ENCODE peak calls at places on chromosomes 4 and X, in four cellular contexts. N is dermis blood vessel endothelial cell; E is CD8-positive, alpha-beta T cell; K is SJCRH30. H is an unnamed sample.

GRCh38 chr4:75985116-75985515 is 5.6 kb downstream of the SDAD1 start:
- DNase-seq in E (no peak), N (peak; percentile 13), K (no peak), H (no peak)

GRCh38 chr4:3657917-3658913 is 108.0 kb upstream of the ADRA2C start:
- DNase-seq in N (no peak), K (peak; percentile 24), E (no peak), H (no peak)

GRCh38 chr4:15961778-15962510 is 1.0 kb downstream of the FGFBP2 start:
- DNase-seq in N (no peak), E (peak; percentile 37), K (peak; percentile 64), H (no peak)

GRCh38 chr4:40731792-40732245 is 17.9 kb upstream of the NSUN7 start:
- DNase-seq in K (peak; percentile 66), N (peak; percentile 71), E (no peak), H (no peak)

GRCh38 chr4:143085224-143085623 is 99.5 kb upstream of the USP38 start:
- DNase-seq in N (peak; percentile 2), K (peak; percentile 35), E (no peak), H (no peak)

GRCh38 chr4:76179398-76180318 is 31.5 kb upstream of the NUP54 start:
- DNase-seq in K (peak; percentile 93), N (peak; percentile 93), E (peak; percentile 82), H (peak; percentile 47)

GRCh38 chr4:181909368-181909767 is 333.8 kb upstream of the TENM3 start:
- DNase-seq in E (no peak), K (peak; percentile 9), N (no peak), H (no peak)

GRCh38 chrX:74506310-74507115 is 85.2 kb downstream of the SLC16A2 start:
- DNase-seq in K (no peak), N (no peak), E (no peak), H (no peak)

GRCh38 chr4:6071959-6072720 is 53.9 kb upstream of the C4orf50 start:
- DNase-seq in E (no peak), N (no peak), K (no peak), H (no peak)

GRCh38 chrX:109270580-109271484 is 211.1 kb downstream of the GUCY2F start:
- DNase-seq in E (no peak), N (no peak), K (peak; percentile 5), H (no peak)

GRCh38 chr4:6992728-6993655 is 50.2 kb upstream of the TADA2B start:
- DNase-seq in E (no peak), N (no peak), K (no peak), H (no peak)

GRCh38 chr4:72505314-72505744 is 63.7 kb downstream of the ADAMTS3 start:
- DNase-seq in E (no peak), K (peak; percentile 81), N (peak; percentile 64), H (peak; percentile 20)

GRCh38 chr4:163048447-163048846 is 118.2 kb downstream of the NAF1 start:
- DNase-seq in E (no peak), N (peak; percentile 44), K (peak; percentile 42), H (no peak)

GRCh38 chr4:153788419-153789276 is at the start of gene SFRP2:
- DNase-seq in N (peak; percentile 10), E (no peak), K (no peak), H (no peak)

GRCh38 chrX:24619647-24620046 is 27.5 kb downstream of the PCYT1B start:
- DNase-seq in E (no peak), N (no peak), K (peak; percentile 70), H (no peak)

GRCh38 chrX:129600981-129601424 is 53.8 kb downstream of the APLN start:
- DNase-seq in E (peak; percentile 14), K (peak; percentile 41), N (peak; percentile 49), H (no peak)

GRCh38 chr4:55830048-55830447 is 10.5 kb downstream of the EXOC1L start:
- DNase-seq in N (no peak), K (no peak), E (no peak), H (no peak)

GRCh38 chrX:133674726-133675470 is 259.6 kb upstream of the GPC4 start:
- DNase-seq in N (no peak), K (no peak), E (no peak), H (no peak)

GRCh38 chr4:7135389-7135746 is 57.0 kb upstream of the SORCS2 start:
- DNase-seq in E (no peak), K (peak; percentile 78), N (no peak), H (no peak)

GRCh38 chr4:16104520-16104919 is 20.7 kb upstream of the PROM1 start:
- DNase-seq in N (no peak), K (no peak), E (no peak), H (no peak)

GRCh38 chr4:125389713-125390112 is 75.0 kb downstream of the FAT4 start:
- DNase-seq in K (peak; percentile 33), E (no peak), N (peak; percentile 84), H (no peak)

GRCh38 chr4:37381040-37381668 is 136.6 kb downstream of the NWD2 start:
- DNase-seq in E (no peak), N (no peak), K (no peak), H (no peak)

GRCh38 chr4:153326513-153326912 is 18.0 kb upstream of the MND1 start:
- DNase-seq in K (no peak), E (no peak), N (peak; percentile 11), H (no peak)

GRCh38 chr4:182537031-182537617 is 293.9 kb downstream of the TENM3 start:
- DNase-seq in K (no peak), E (no peak), N (no peak), H (no peak)

GRCh38 chrX:134484039-134484438 is 24.1 kb downstream of the HPRT1 start:
- DNase-seq in E (no peak), N (peak; percentile 72), K (peak; percentile 69), H (no peak)

GRCh38 chr4:123449780-123450179 is 53.2 kb downstream of the SPRY1 start:
- DNase-seq in N (peak; percentile 34), K (peak; percentile 40), E (no peak), H (peak; percentile 4)

GRCh38 chr4:154399259-154399974 is 92.2 kb downstream of the DCHS2 start:
- DNase-seq in K (peak; percentile 29), N (no peak), E (no peak), H (no peak)

GRCh38 chr4:172726001-172726423 is 442.6 kb upstream of the GALNT7 start:
- DNase-seq in N (no peak), E (no peak), K (no peak), H (no peak)

GRCh38 chr4:152169666-152170065 is 366.2 kb downstream of the FBXW7 start:
- DNase-seq in K (peak; percentile 30), N (no peak), E (no peak), H (no peak)

GRCh38 chr4:110107868-110108267 is 90.5 kb downstream of the ELOVL6 start:
- DNase-seq in N (no peak), E (no peak), K (no peak), H (no peak)

GRCh38 chr4:94758141-94758699 is 465 bp downstream of the BMPR1B start:
- DNase-seq in N (peak; percentile 18), K (peak; percentile 74), E (no peak), H (no peak)